ENCODE peak calls at places on chromosomes 6 and 20, in seven cellular contexts. C is activated CD8-positive, alpha-beta memory T cell treated with anti-CD3 and anti-CD28 coated beads, Interleukin-2, amount 10 ng/mL, durations not matched to agents 7 days and 5 days; H is activated CD4-positive, alpha-beta memory T cell treated with anti-CD3 and anti-CD28 coated beads for 36 hours; S is erythroblast; F is activated CD4-positive, alpha-beta T cell treated with anti-CD3 and anti-CD28 coated beads for 24 hours; J is iPS-NIHi11; B is ecto neural progenitor cell. D is an unnamed sample.

GRCh38 chr6:73630401-73630800 is 23.4 kb downstream of the SLC17A5 start:
- DNase-seq in S (no peak), B (no peak), C (no peak), F (no peak), J (no peak), H (no peak), D (no peak)

GRCh38 chr6:6323352-6323751 is 2.9 kb upstream of the F13A1 start:
- DNase-seq in J (no peak), H (no peak), C (no peak), B (no peak), F (no peak), S (no peak), D (no peak)

GRCh38 chr20:1242530-1242929 is 16.7 kb downstream of the RAD21L1 start:
- DNase-seq in S (no peak), B (no peak), F (no peak), J (no peak), H (no peak), C (no peak), D (no peak)

GRCh38 chr6:110703906-110704594 is 111.2 kb downstream of the CDK19 start:
- DNase-seq in F (no peak), C (no peak), H (no peak), J (no peak), S (peak; percentile 40), B (no peak), D (no peak)

GRCh38 chr20:24632581-24632980 is 163.2 kb downstream of the SYNDIG1 start:
- DNase-seq in S (no peak), C (no peak), H (no peak), J (no peak), F (no peak), B (no peak), D (no peak)

GRCh38 chr6:159100011-159100788 is 55.4 kb upstream of the TAGAP start:
- DNase-seq in F (no peak), J (no peak), S (no peak), B (no peak), H (no peak), C (peak; percentile 40), D (no peak)

GRCh38 chr20:50302463-50303041 is 111.9 kb downstream of the CEBPB start:
- DNase-seq in H (no peak), J (no peak), S (no peak), C (no peak), B (no peak), F (no peak), D (no peak)

GRCh38 chr6:39051399-39052122 is 3.0 kb downstream of the GLP1R start:
- DNase-seq in J (no peak), S (no peak), F (no peak), H (no peak), C (peak; percentile 46), B (no peak), D (no peak)

GRCh38 chr20:1897486-1897885 is 2.3 kb downstream of the SIRPA start:
- DNase-seq in F (no peak), C (no peak), H (no peak), S (peak; percentile 11), J (no peak), B (no peak), D (no peak)

GRCh38 chr6:125888989-125889656 is 67.4 kb upstream of the HINT3 start:
- DNase-seq in F (no peak), J (peak; percentile 49), H (peak; percentile 26), S (peak; percentile 74), B (no peak), C (no peak), D (no peak)

GRCh38 chr20:1945134-1945618 is 48.7 kb downstream of the PDYN start:
- DNase-seq in B (no peak), C (no peak), H (no peak), J (no peak), S (no peak), F (no peak), D (no peak)

GRCh38 chr6:152184573-152185157 is 377.2 kb downstream of the ESR1 start:
- DNase-seq in S (no peak), H (no peak), F (no peak), J (no peak), B (no peak), C (no peak), D (no peak)

GRCh38 chr20:2357114-2357513 is 23.6 kb upstream of the TGM6 start:
- DNase-seq in J (no peak), S (no peak), B (no peak), C (no peak), H (no peak), F (no peak), D (no peak)

GRCh38 chr6:100440935-100441334 is 23.8 kb downstream of the SIM1 start:
- DNase-seq in C (no peak), F (no peak), J (no peak), H (no peak), S (no peak), B (no peak), D (no peak)

GRCh38 chr6:42821846-42822245 is 40.0 kb downstream of the BICRAL start:
- DNase-seq in F (no peak), S (no peak), B (no peak), J (no peak), C (no peak), H (no peak), D (no peak)

GRCh38 chr6:62150048-62150663 is 135.9 kb downstream of the KHDRBS2 start:
- DNase-seq in C (no peak), H (no peak), B (peak; percentile 39), J (peak; percentile 48), S (peak; percentile 45), F (no peak), D (peak; percentile 28)

GRCh38 chr20:59598625-59599310 is 5.6 kb upstream of the PHACTR3 start:
- DNase-seq in J (peak; percentile 86), S (peak; percentile 45), C (peak; percentile 56), B (peak; percentile 56), H (peak; percentile 48), F (no peak), D (peak; percentile 58)

GRCh38 chr20:51385941-51386530 is 156.5 kb downstream of the NFATC2 start:
- DNase-seq in J (peak; percentile 74), B (peak; percentile 61), H (peak; percentile 50), F (no peak), C (peak; percentile 61), S (peak; percentile 47), D (no peak)

GRCh38 chr6:9204171-9204570 is 768.8 kb upstream of the SLC35B3 start:
- DNase-seq in J (no peak), S (no peak), F (no peak), C (no peak), H (no peak), B (no peak), D (no peak)

GRCh38 chr6:161407581-161407980 is 133.7 kb upstream of the AGPAT4 start:
- DNase-seq in S (no peak), H (no peak), B (no peak), C (no peak), F (no peak), J (no peak), D (no peak)

GRCh38 chr6:30842754-30843610 is 41.3 kb upstream of the DDR1 start:
- DNase-seq in S (no peak), B (no peak), J (no peak), C (peak; percentile 49), F (no peak), H (no peak), D (no peak)

GRCh38 chr6:30748301-30748769 is 4.0 kb upstream of the IER3 start:
- DNase-seq in J (no peak), B (no peak), F (no peak), S (no peak), H (no peak), C (no peak), D (no peak)

GRCh38 chr6:148358196-148358785 is 15.7 kb downstream of the SASH1 start:
- DNase-seq in H (no peak), C (no peak), S (no peak), B (no peak), J (no peak), F (no peak), D (no peak)

GRCh38 chr6:112214749-112215269 is 39.6 kb downstream of the LAMA4 start:
- DNase-seq in J (no peak), C (no peak), F (no peak), S (no peak), B (no peak), H (no peak), D (no peak)

GRCh38 chr20:49590163-49591017 is 22.5 kb upstream of the PTGIS start:
- DNase-seq in J (no peak), F (no peak), S (no peak), H (peak; percentile 55), B (no peak), C (no peak), D (no peak)

GRCh38 chr6:127854009-127854408 is 46.8 kb downstream of the THEMIS start:
- DNase-seq in B (no peak), J (no peak), S (no peak), C (no peak), H (no peak), F (no peak), D (no peak)

GRCh38 chr6:16799279-16800193 is 38.3 kb upstream of the ATXN1 start:
- DNase-seq in H (no peak), C (no peak), J (no peak), S (no peak), F (no peak), B (no peak), D (no peak)

GRCh38 chr6:168326294-168327261 is 7.0 kb upstream of the DACT2 start:
- DNase-seq in B (no peak), S (no peak), C (no peak), J (no peak), F (no peak), H (no peak), D (no peak)

GRCh38 chr6:108874470-108875160 is 26.4 kb downstream of the ARMC2 start:
- DNase-seq in C (peak; percentile 90), H (peak; percentile 73), B (no peak), S (no peak), J (no peak), F (peak; percentile 54), D (no peak)

GRCh38 chr6:72646604-72647485 is 25.0 kb downstream of the KCNQ5 start:
- DNase-seq in F (no peak), C (no peak), S (no peak), J (no peak), H (no peak), B (no peak), D (no peak)

GRCh38 chr20:31630187-31630790 is 7.4 kb upstream of the COX4I2 start:
- DNase-seq in B (no peak), S (no peak), F (no peak), J (no peak), C (no peak), H (peak; percentile 25), D (no peak)

D was measured in nephron progenitor cell.